ENCODE peak calls at places on chromosomes 2 and 18, in eight cellular contexts. G, L, H, C, J, B, X and U are unnamed samples. For H3K4me1, the result is how much of the 10 kb centered on the place peaks cover.

GRCh38 chr2:159758239-159758638 is 39.8 kb downstream of the CD302 start:
- DNase-seq in G (no peak), L (no peak), H (no peak), C (no peak), J (no peak), B (no peak), X (no peak), U (no peak)

GRCh38 chr2:176584333-176584732 is 315.1 kb downstream of the MTX2 start:
- DNase-seq in G (no peak), L (no peak), H (no peak), C (no peak), J (no peak), B (no peak), X (no peak), U (no peak)

GRCh38 chr2:219286436-219287115 is 7.4 kb downstream of the DNAJB2 start:
- DNase-seq in G (no peak), L (no peak), H (no peak), C (peak), J (peak), B (peak), X (no peak), U (peak)

GRCh38 chr2:26558271-26559043 is 80.5 kb upstream of the OTOF start:
- DNase-seq in G (no peak), L (no peak), H (no peak), C (no peak), J (peak), B (no peak), X (peak), U (peak)

GRCh38 chr2:61177727-61178549 is 15.9 kb downstream of the C2orf74 start:
- DNase-seq in G (peak), L (peak), H (no peak), C (peak), J (peak), B (no peak), X (peak), U (peak)

GRCh38 chr2:60106836-60107529 is 446.5 kb downstream of the BCL11A start:
- DNase-seq in G (peak), L (no peak), H (no peak), C (no peak), J (no peak), B (no peak), X (no peak), U (no peak)

GRCh38 chr2:222297600-222297935 is 1.2 kb downstream of the PAX3 start:
- DNase-seq in G (no peak), L (no peak), H (no peak), C (no peak), J (peak), B (no peak), X (no peak), U (no peak)

GRCh38 chr2:203340791-203341487 is 12.7 kb downstream of the ABI2 start:
- DNase-seq in G (no peak), L (no peak), H (no peak), C (no peak), J (no peak), B (peak), X (no peak), U (no peak)

GRCh38 chr2:25851740-25852503 is 26.4 kb downstream of the ASXL2 start:
- DNase-seq in G (peak), L (no peak), H (no peak), C (peak), J (no peak), B (peak), X (no peak), U (no peak)

GRCh38 chr2:136247204-136247990 is 129.4 kb upstream of the CXCR4 start:
- DNase-seq in G (no peak), L (peak), H (no peak), C (peak), J (no peak), B (no peak), X (peak), U (no peak)

GRCh38 chr2:33730193-33730592 is 131.1 kb upstream of the FAM98A start:
- DNase-seq in G (no peak), L (no peak), H (no peak), C (no peak), J (no peak), B (no peak), X (no peak), U (no peak)

GRCh38 chr18:8140841-8141501 is 468.3 kb upstream of the RAB12 start:
- DNase-seq in G (peak), L (no peak), H (peak), C (peak), J (no peak), B (no peak), X (peak), U (no peak)

GRCh38 chr2:39435974-39436591 is 1.0 kb downstream of the MAP4K3 start:
- DNase-seq in G (peak), L (peak), H (no peak), C (peak), J (no peak), B (no peak), X (no peak), U (no peak)

GRCh38 chr18:28905509-28905908 is 728.6 kb upstream of the CDH2 start:
- DNase-seq in G (no peak), L (no peak), H (no peak), C (no peak), J (no peak), B (no peak), X (no peak), U (no peak)

GRCh38 chr2:50840346-50841124 is 191.4 kb downstream of the NRXN1 start:
- DNase-seq in G (no peak), L (no peak), H (no peak), C (no peak), J (no peak), B (no peak), X (no peak), U (no peak)

GRCh38 chr2:134491796-134492441 is 226.9 kb downstream of the TMEM163 start:
- DNase-seq in G (no peak), L (no peak), H (no peak), C (no peak), J (no peak), B (peak), X (no peak), U (no peak)

GRCh38 chr2:1052671-1053270 is 102.1 kb downstream of the SNTG2 start:
- DNase-seq in G (no peak), L (no peak), H (no peak), C (no peak), J (no peak), B (no peak), X (no peak), U (no peak)

GRCh38 chr2:66869076-66869475 is 434.2 kb downstream of the MEIS1 start:
- DNase-seq in G (no peak), L (no peak), H (no peak), C (no peak), J (no peak), B (no peak), X (no peak), U (no peak)

GRCh38 chr2:183408562-183408961 is 284.3 kb downstream of the NUP35 start:
- DNase-seq in G (no peak), L (no peak), H (no peak), C (no peak), J (no peak), B (no peak), X (no peak), U (no peak)

GRCh38 chr2:122239440-122239839 is 484.0 kb downstream of the TSN start:
- DNase-seq in G (no peak), L (no peak), H (no peak), C (no peak), J (no peak), B (no peak), X (no peak), U (no peak)

GRCh38 chr2:85744055-85744454 is 9.7 kb upstream of the ATOH8 start:
- DNase-seq in G (no peak), L (no peak), H (no peak), C (no peak), J (no peak), B (no peak), X (peak), U (no peak)

GRCh38 chr2:69685321-69686048 is 41.9 kb upstream of the AAK1 start:
- DNase-seq in G (no peak), L (no peak), H (no peak), C (no peak), J (no peak), B (no peak), X (no peak), U (no peak)

GRCh38 chr2:1517786-1518500 is 104.7 kb downstream of the TPO start:
- DNase-seq in G (no peak), L (no peak), H (no peak), C (no peak), J (peak), B (no peak), X (no peak), U (no peak)

GRCh38 chr18:46373787-46374186 is 269.6 kb downstream of the HAUS1 start:
- DNase-seq in G (no peak), L (no peak), H (no peak), C (no peak), J (no peak), B (no peak), X (no peak), U (no peak)

GRCh38 chr2:156666130-156666785 is 230.1 kb downstream of the GPD2 start:
- DNase-seq in G (no peak), L (no peak), H (no peak), C (no peak), J (no peak), B (no peak), X (no peak), U (no peak)

GRCh38 chr2:144522741-144523605 is 3.1 kb upstream of the ZEB2 start:
- DNase-seq in G (no peak), L (peak), H (peak), C (peak), J (peak), B (no peak), X (peak), U (no peak)

GRCh38 chr2:25373269-25373981 is 31.7 kb upstream of the DNMT3A start:
- DNase-seq in G (no peak), L (no peak), H (no peak), C (peak), J (peak), B (peak), X (peak), U (peak)

GRCh38 chr18:58526425-58527115 is 102.3 kb downstream of the ALPK2 start:
- DNase-seq in G (no peak), L (no peak), H (no peak), C (no peak), J (no peak), B (no peak), X (no peak), U (no peak)

GRCh38 chr2:75788154-75788553 is 77.4 kb upstream of the GCFC2 start:
- DNase-seq in G (no peak), L (no peak), H (no peak), C (no peak), J (no peak), B (no peak), X (no peak), U (peak)

DNA sequence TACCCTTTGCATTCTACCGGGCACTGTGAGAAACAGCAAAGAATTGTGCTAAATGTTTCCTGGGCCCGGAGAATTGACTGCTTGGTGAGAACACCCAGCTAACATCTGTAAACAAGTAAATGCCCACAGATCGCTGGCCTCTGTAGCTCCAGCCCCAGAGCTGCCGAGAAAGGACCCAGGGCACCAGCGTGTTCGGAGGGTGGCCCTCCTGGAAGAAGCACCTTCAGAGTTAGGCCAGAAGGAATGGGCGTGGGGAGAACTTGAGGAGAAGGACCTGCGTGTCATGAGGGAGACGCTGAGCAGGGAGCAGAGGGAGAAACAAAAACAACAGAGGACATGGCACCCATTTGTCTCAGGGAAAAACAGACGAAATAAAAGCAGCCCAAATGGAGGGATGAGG is 376.5 kb upstream of the SALL3 start:
- DNase-seq in G (no peak), L (no peak), H (no peak), C (no peak), J (no peak), B (no peak), X (no peak), U (no peak)
- H3K4me3 ChIP-seq in G (no peak), L (no peak), H (no peak), C (no peak), J (no peak), B (no peak), X (no peak), U (no peak)

GRCh38 chr2:178863856-178864620 is 56.8 kb upstream of the TTN start:
- DNase-seq in G (peak), L (peak), H (peak), C (peak), J (no peak), B (no peak), X (peak), U (no peak)
- H3K27ac ChIP-seq in G (peak), L (peak), H (no peak), C (no peak), J (peak), B (peak), X (peak), U (peak)

GRCh38 chr2:96642564-96643350 is at the start of gene FER1L5:
- DNase-seq in G (peak), L (no peak), H (peak), C (no peak), J (no peak), B (no peak), X (no peak), U (no peak)
- H3K4me1 ChIP-seq in G (under half), L (under half), H (under half), C (under half), J (under half), B (under half), X (under half), U (under half)

GRCh38 chr18:2984703-2985261 is 28.2 kb downstream of the LPIN2 start:
- DNase-seq in G (no peak), L (no peak), H (no peak), C (no peak), J (no peak), B (no peak), X (no peak), U (no peak)

GRCh38 chr18:2986150-2986865 is 26.6 kb downstream of the LPIN2 start:
- DNase-seq in G (no peak), L (no peak), H (no peak), C (no peak), J (no peak), B (no peak), X (no peak), U (no peak)

GRCh38 chr18:2991241-2991640 is 21.7 kb downstream of the LPIN2 start:
- DNase-seq in G (no peak), L (no peak), H (no peak), C (no peak), J (no peak), B (no peak), X (no peak), U (no peak)

GRCh38 chr18:2985628-2986027 is 27.3 kb downstream of the LPIN2 start:
- DNase-seq in G (no peak), L (no peak), H (no peak), C (no peak), J (no peak), B (no peak), X (no peak), U (no peak)

GRCh38 chr18:2988041-2988794 is 24.7 kb downstream of the LPIN2 start:
- DNase-seq in G (no peak), L (no peak), H (no peak), C (no peak), J (no peak), B (no peak), X (no peak), U (no peak)
- H3K4me3 ChIP-seq in G (no peak), L (no peak), H (no peak), C (no peak), J (no peak), B (no peak), X (no peak), U (no peak)

DNA sequence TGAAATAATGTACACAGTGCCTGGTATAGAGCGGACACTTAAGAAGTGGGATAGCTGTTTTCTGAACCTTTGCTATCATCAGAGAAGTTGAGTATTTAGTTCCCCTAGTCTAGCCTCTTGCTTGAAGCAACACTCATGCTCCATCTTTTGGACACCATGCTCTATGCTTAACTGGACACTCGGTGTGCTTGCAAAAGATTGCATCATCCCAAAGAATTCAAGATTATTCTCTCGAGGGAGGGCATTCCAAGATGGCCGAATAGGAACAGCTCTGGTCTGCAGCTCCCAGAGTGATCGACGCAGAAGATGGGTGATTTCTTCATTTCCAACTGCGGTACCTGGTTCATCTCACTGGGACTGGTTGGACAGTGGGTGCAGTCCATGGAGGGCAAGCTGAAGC is 143.9 kb upstream of the FSHR start:
- DNase-seq in G (no peak), L (no peak), H (no peak), C (no peak), J (no peak), B (no peak), X (no peak), U (no peak)
- H3K27ac ChIP-seq in G (no peak), L (no peak), H (no peak), C (no peak), J (no peak), B (no peak), X (no peak), U (no peak)

GRCh38 chr2:239365071-239365781 is 35.6 kb downstream of the HDAC4 start:
- DNase-seq in G (no peak), L (no peak), H (no peak), C (no peak), J (no peak), B (no peak), X (no peak), U (no peak)
- H3K4me1 ChIP-seq in G (under half), L (under half), H (under half), C (under half), J (under half), B (under half), X (under half), U (under half)

GRCh38 chr2:223943561-223944008 is 1.6 kb downstream of the WDFY1 start:
- DNase-seq in G (peak), L (no peak), H (no peak), C (peak), J (no peak), B (peak), X (no peak), U (no peak)

GRCh38 chr2:223944704-223945531 is at the start of gene WDFY1:
- DNase-seq in G (peak), L (peak), H (peak), C (peak), J (peak), B (peak), X (peak), U (peak)

GRCh38 chr2:223943135-223943534 is 2.0 kb downstream of the WDFY1 start:
- DNase-seq in G (no peak), L (no peak), H (no peak), C (no peak), J (no peak), B (peak), X (no peak), U (no peak)

GRCh38 chr2:223944166-223944703 is 900 bp downstream of the WDFY1 start:
- DNase-seq in G (peak), L (peak), H (peak), C (peak), J (peak), B (peak), X (peak), U (peak)

DNA sequence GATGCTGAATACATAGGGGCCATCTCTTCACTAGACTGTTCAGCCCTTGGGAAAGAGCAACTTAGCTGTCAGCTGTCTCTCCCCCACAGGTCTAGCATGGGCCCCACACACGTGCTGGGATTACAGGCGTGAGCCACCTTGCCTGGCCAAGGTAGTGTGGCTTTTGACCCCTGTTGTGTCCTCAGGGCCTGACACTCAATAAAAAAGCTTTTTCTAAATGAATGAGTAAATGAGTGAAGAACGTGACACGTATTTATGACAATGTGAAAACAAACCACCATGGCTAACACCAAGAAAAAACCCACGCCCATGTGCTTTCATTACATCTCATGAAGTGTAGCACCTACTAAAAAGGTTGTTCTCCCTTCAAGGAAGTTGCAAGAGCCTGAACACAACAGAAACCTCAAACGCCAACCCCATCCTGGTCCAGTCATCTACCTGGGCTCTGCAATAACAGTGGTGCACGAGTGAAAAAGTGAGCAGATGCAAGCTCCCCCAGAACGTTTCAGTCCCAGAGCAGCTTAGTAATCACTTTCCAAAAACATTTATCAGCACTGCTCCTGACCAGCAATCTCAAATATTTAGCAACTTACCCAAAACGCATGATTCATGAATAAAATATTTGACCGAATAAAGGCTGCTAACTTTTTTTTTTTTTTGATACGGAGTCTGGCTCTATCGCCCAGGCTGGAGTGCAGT is 3.4 kb downstream of the WDFY1 start:
- DNase-seq in G (no peak), L (no peak), H (no peak), C (peak), J (no peak), B (peak), X (no peak), U (no peak)
- H3K4me3 ChIP-seq in G (no peak), L (no peak), H (no peak), C (no peak), J (no peak), B (peak), X (no peak), U (no peak)